ENCODE peak calls at places on chromosomes 16 and 17, in four cellular contexts. P, Z, E and O are unnamed samples.

GRCh38 chr17:55348749-55349354 is 72.8 kb downstream of the MMD start:
- DNase-seq in P (peak; percentile 48), Z (peak; percentile 35), E (peak; percentile 60), O (peak; percentile 60)

GRCh38 chr17:39926135-39926587 is 1.2 kb downstream of the ORMDL3 start:
- DNase-seq in P (no peak), Z (no peak), E (no peak), O (no peak)

GRCh38 chr16:78443780-78444422 is 344.4 kb downstream of the WWOX start:
- DNase-seq in P (no peak), Z (no peak), E (no peak), O (no peak)

GRCh38 chr16:642189-643049 is 791 bp downstream of the MCRIP2 start:
- DNase-seq in P (peak; percentile 31), Z (no peak), E (no peak), O (peak; percentile 63)

GRCh38 chr17:2950846-2951245 is 112.6 kb downstream of the OR1D5 start:
- DNase-seq in P (no peak), Z (no peak), E (no peak), O (no peak)

GRCh38 chr17:2138318-2138717 is 83.4 kb downstream of the HIC1 start:
- DNase-seq in P (peak; percentile 41), Z (no peak), E (no peak), O (no peak)

GRCh38 chr17:82933911-82934310 is 94.1 kb upstream of the ZNF750 start:
- DNase-seq in P (no peak), Z (no peak), E (no peak), O (no peak)

GRCh38 chr16:72740346-72740745 is 307.6 kb downstream of the ZFHX3 start:
- DNase-seq in P (no peak), Z (no peak), E (no peak), O (no peak)

GRCh38 chr17:9242983-9243382 is 221.7 kb downstream of the NTN1 start:
- DNase-seq in P (no peak), Z (no peak), E (no peak), O (no peak)

GRCh38 chr17:77479372-77479781 is 338.6 kb downstream of the SEC14L1 start:
- DNase-seq in P (no peak), Z (no peak), E (no peak), O (no peak)

GRCh38 chr17:29078183-29079045 is 35.5 kb downstream of the PIPOX start:
- DNase-seq in P (no peak), Z (no peak), E (no peak), O (no peak)

GRCh38 chr16:46853713-46854443 is 22.9 kb upstream of the C16orf87 start:
- DNase-seq in P (peak; percentile 74), Z (peak; percentile 87), E (peak; percentile 81), O (peak; percentile 45)

GRCh38 chr17:61488878-61489718 is 36.9 kb downstream of the TBX4 start:
- DNase-seq in P (no peak), Z (peak; percentile 25), E (no peak), O (no peak)

GRCh38 chr17:61380836-61381525 is 18.7 kb upstream of the TBX2 start:
- DNase-seq in P (no peak), Z (no peak), E (no peak), O (no peak)

GRCh38 chr16:57800213-57801097 is 1.8 kb downstream of the KIFC3 start:
- DNase-seq in P (no peak), Z (no peak), E (no peak), O (no peak)

GRCh38 chr17:38451030-38451839 is 23.0 kb downstream of the ARHGAP23 start:
- DNase-seq in P (no peak), Z (no peak), E (peak; percentile 70), O (peak; percentile 20)

GRCh38 chr16:85982563-85982939 is 83.6 kb downstream of the IRF8 start:
- DNase-seq in P (no peak), Z (peak; percentile 38), E (no peak), O (no peak)

GRCh38 chr17:51590071-51590470 is 329.7 kb downstream of the UTP18 start:
- DNase-seq in P (no peak), Z (peak; percentile 3), E (no peak), O (no peak)

GRCh38 chr16:86505899-86506864 is 4.1 kb upstream of the FOXF1 start:
- DNase-seq in P (no peak), Z (no peak), E (no peak), O (no peak)

GRCh38 chr17:40515491-40516041 is 14.1 kb upstream of the TNS4 start:
- DNase-seq in P (peak; percentile 45), Z (no peak), E (no peak), O (no peak)

GRCh38 chr17:64063766-64064224 is 43.4 kb upstream of the ICAM2 start:
- DNase-seq in P (peak; percentile 62), Z (no peak), E (peak; percentile 75), O (no peak)

GRCh38 chr17:83125515-83126274 is 46.3 kb downstream of the METRNL start:
- DNase-seq in P (no peak), Z (no peak), E (peak; percentile 32), O (no peak)

GRCh38 chr16:1093284-1094123 is 2.5 kb downstream of the C1QTNF8 start:
- DNase-seq in P (peak; percentile 19), Z (no peak), E (no peak), O (peak; percentile 64)

GRCh38 chr17:21295036-21295952 is 10.8 kb downstream of the MAP2K3 start:
- DNase-seq in P (no peak), Z (no peak), E (no peak), O (no peak)

GRCh38 chr16:1258906-1259759 is 3.3 kb downstream of the TPSD1 start:
- DNase-seq in P (no peak), Z (no peak), E (no peak), O (no peak)

GRCh38 chr17:28141333-28141732 is 98.9 kb downstream of the NLK start:
- DNase-seq in P (no peak), Z (peak; percentile 37), E (no peak), O (no peak)

GRCh38 chr17:79612468-79613194 is 1.8 kb upstream of the RBFOX3 start:
- DNase-seq in P (peak; percentile 55), Z (no peak), E (peak; percentile 72), O (peak; percentile 22)

GRCh38 chr17:16322636-16323035 is 30.6 kb downstream of the CENPV start:
- DNase-seq in P (no peak), Z (no peak), E (no peak), O (no peak)

GRCh38 chr17:58202859-58203258 is 10.3 kb downstream of the EPX start:
- DNase-seq in P (no peak), Z (no peak), E (no peak), O (no peak)